ENCODE peak calls at places on chromosomes 2 and 18, in four cellular contexts. D is psoas muscle, F is IMR-90, C is fibroblast of lung. W is an unnamed sample.

GRCh38 chr2:150911766-150912280 is 349.8 kb downstream of the RBM43 start:
- DNase-seq in C (peak), F (peak), D (peak), W (peak)

GRCh38 chr18:51765712-51766360 is 568.4 kb upstream of the MEX3C start:
- DNase-seq in D (no peak), C (no peak), F (no peak), W (no peak)

GRCh38 chr2:176088048-176088936 is 4.2 kb upstream of the HOXD13 start:
- DNase-seq in C (peak), F (peak), D (peak), W (no peak)

GRCh38 chr2:226272435-226272834 is 527.2 kb downstream of the IRS1 start:
- DNase-seq in F (no peak), C (no peak), D (no peak), W (no peak)

GRCh38 chr2:37230581-37230980 is 815 bp downstream of the CEBPZ start:
- DNase-seq in C (no peak), D (no peak), F (no peak), W (no peak)

GRCh38 chr2:44745460-44745859 is 196.0 kb upstream of the SIX3 start:
- DNase-seq in F (no peak), D (no peak), C (no peak), W (no peak)

GRCh38 chr2:218032336-218033171 is 29.8 kb upstream of the TNS1 start:
- DNase-seq in D (no peak), C (no peak), F (no peak), W (no peak)

GRCh38 chr2:231604101-231604684 is 11.5 kb downstream of the TEX44 start:
- DNase-seq in C (no peak), F (no peak), D (peak), W (no peak)

GRCh38 chr2:125405816-125406215 is 1250.1 kb upstream of the GYPC start:
- DNase-seq in C (peak), F (peak), D (no peak), W (peak)

GRCh38 chr2:240798327-240798905 is 21.6 kb downstream of the KIF1A start:
- DNase-seq in C (no peak), F (no peak), D (peak), W (no peak)

GRCh38 chr18:71784777-71785176 is 759.4 kb downstream of the CBLN2 start:
- DNase-seq in F (no peak), C (no peak), D (no peak), W (no peak)

GRCh38 chr2:39550701-39551285 is 113.7 kb upstream of the MAP4K3 start:
- DNase-seq in C (no peak), F (peak), D (no peak), W (no peak)

GRCh38 chr2:13201924-13202323 is 485.2 kb downstream of the TRIB2 start:
- DNase-seq in D (no peak), F (no peak), C (peak), W (no peak)

GRCh38 chr2:27909901-27910300 is 19.4 kb downstream of the BABAM2 start:
- DNase-seq in F (no peak), C (no peak), D (no peak), W (no peak)

GRCh38 chr18:48886520-48887293 is 64.1 kb downstream of the SMAD7 start:
- DNase-seq in C (no peak), D (no peak), F (no peak), W (no peak)

GRCh38 chr18:74532511-74533025 is 1.7 kb upstream of the CNDP1 start:
- DNase-seq in C (no peak), D (no peak), F (no peak), W (no peak)

GRCh38 chr18:22710628-22711380 is 222.3 kb upstream of the RBBP8 start:
- DNase-seq in F (peak), C (peak), D (no peak), W (no peak)

GRCh38 chr2:163553601-163554000 is 182.2 kb downstream of the FIGN start:
- DNase-seq in D (no peak), F (no peak), C (no peak), W (peak)

GRCh38 chr2:85794038-85794441 is 40.2 kb downstream of the ATOH8 start:
- DNase-seq in F (no peak), D (no peak), C (no peak), W (no peak)

GRCh38 chr18:46174317-46175039 is 70.3 kb downstream of the HAUS1 start:
- DNase-seq in C (peak), D (peak), F (peak), W (no peak)

GRCh38 chr2:75640621-75641121 is 5.9 kb upstream of the MRPL19 start:
- DNase-seq in D (peak), F (peak), C (peak), W (peak)

GRCh38 chr2:205786976-205787375 is 104.7 kb downstream of the NRP2 start:
- DNase-seq in F (no peak), C (no peak), D (no peak), W (no peak)

GRCh38 chr2:23425886-23426283 is 40.9 kb downstream of the KLHL29 start:
- DNase-seq in F (peak), C (peak), D (no peak), W (no peak)

GRCh38 chr2:162795312-162795711 is 43.3 kb downstream of the KCNH7 start:
- DNase-seq in F (no peak), D (no peak), C (no peak), W (no peak)

GRCh38 chr2:108980076-108980475 is 8.9 kb downstream of the EDAR start:
- DNase-seq in D (no peak), C (no peak), F (no peak), W (no peak)

GRCh38 chr2:200272320-200272719 is 34.2 kb upstream of the SPATS2L start:
- DNase-seq in F (no peak), C (no peak), D (no peak), W (no peak)

GRCh38 chr2:174332607-174333001 is 2.1 kb upstream of the SP9 start:
- DNase-seq in F (no peak), C (no peak), D (no peak), W (no peak)
- H3K4me3 ChIP-seq in F (no peak), C (no peak), D (no peak), W (no peak)

DNA sequence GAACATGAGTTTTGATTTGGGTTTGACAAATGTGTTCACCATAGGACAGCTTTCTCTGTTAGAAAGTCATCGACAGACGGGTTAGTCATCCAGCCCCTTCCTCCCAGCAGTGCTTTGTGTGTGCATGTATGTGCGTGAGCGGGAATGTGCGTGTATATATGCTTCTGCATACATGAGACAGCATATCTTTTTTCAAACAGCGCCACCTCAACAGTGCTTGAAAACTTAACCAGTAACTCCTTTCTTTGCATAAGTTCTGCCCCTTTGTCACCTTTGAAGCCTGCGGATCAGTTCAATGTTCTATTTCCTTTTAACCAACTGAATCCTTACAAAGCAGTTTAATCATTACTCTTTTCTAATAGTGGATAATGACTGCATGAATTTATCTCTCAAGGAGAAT is 351.4 kb downstream of the LPIN1 start:
- DNase-seq in F (no peak), D (no peak), C (no peak), W (no peak)
- TF ChIP-seq CTCF in F (no peak), D (no peak), C (no peak), W (no peak)

GRCh38 chr2:33704352-33704751 is 105.3 kb upstream of the FAM98A start:
- DNase-seq in F (no peak), D (no peak), C (no peak), W (no peak)

GRCh38 chr2:33709986-33710385 is 110.9 kb upstream of the FAM98A start:
- DNase-seq in C (no peak), F (peak), D (no peak), W (no peak)

GRCh38 chr2:33706410-33706809 is 107.3 kb upstream of the FAM98A start:
- DNase-seq in C (no peak), F (no peak), D (no peak), W (no peak)

GRCh38 chr2:33712674-33713073 is 113.6 kb upstream of the FAM98A start:
- DNase-seq in C (no peak), F (no peak), D (no peak), W (no peak)

GRCh38 chr2:33707312-33707711 is 108.2 kb upstream of the FAM98A start:
- DNase-seq in F (no peak), D (no peak), C (no peak), W (no peak)
- H3K4me3 ChIP-seq in F (no peak), D (no peak), C (no peak), W (no peak)

DNA sequence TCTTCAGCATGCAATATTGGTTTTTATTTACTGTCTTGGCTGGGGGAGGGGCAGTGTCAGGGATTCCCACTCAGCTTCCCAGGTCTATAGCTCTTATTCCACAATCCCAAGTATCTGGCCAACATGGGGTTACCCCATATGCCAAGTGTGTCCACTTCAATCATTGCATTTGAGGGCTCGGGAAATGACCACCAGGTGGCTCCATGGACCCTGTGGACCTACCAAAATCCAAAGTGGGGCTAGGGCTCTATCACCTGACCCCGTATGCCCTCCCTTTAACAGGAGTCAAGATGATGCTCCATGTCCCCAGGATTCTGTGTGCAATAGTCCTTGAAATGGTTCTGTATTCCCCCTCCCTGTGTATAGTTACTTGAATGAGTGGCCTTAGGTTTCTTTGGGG is 12.1 kb upstream of the TRAF3IP1 start:
- DNase-seq in F (no peak), D (no peak), C (no peak), W (no peak)
- TF ChIP-seq CTCF in F (no peak), D (peak), C (peak), W (peak)

GRCh38 chr2:149331023-149331400 is 625 bp downstream of the LYPD6 start:
- DNase-seq in C (no peak), D (peak), F (no peak), W (no peak)
- H3K4me3 ChIP-seq in C (peak), D (peak), F (peak), W (peak)

GRCh38 chr2:98748303-98749052 is 17.5 kb upstream of the MGAT4A start:
- DNase-seq in D (no peak), C (no peak), F (no peak), W (no peak)
- TF ChIP-seq CTCF in D (no peak), C (no peak), F (no peak), W (no peak)

DNA sequence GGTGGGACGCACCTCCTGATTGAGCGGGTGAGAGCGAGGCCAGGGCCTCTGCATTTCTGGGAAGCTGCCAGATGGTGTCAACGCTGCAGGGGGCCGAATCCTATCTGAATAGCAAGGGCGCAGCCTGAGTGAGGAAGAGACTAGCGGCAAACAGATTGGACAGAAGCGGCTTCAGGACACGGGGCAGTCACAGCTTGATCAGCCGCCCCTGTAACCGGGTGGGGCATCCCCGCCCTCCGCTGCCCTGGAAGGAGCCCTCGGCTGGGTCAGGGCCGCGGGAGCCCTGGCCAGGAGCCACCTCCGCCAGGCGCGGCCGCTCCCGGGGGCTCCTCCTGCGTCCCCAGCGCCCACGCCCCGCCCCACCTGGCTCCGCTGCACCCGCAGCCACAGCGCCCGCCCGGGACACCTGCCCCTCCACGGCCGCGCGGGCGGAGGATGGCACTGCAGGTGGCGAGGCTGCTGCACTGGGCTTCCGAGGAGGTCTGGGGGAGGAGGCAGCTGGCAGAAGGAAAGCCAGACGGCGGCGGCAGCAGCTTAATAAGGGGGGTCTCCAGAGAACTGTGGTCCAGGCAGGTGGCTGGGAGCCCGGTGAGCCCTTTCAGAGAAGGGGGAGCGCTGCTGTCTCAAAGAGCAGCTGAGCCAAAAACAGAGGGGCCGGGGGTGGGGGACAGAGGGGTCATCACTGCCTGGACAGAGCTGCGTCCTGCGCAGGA is 18.9 kb upstream of the SOX11 start:
- DNase-seq in D (no peak), C (no peak), F (no peak), W (no peak)
- H3K4me3 ChIP-seq in D (peak), C (no peak), F (no peak), W (no peak)

GRCh38 chr2:319059-319600 is 31.2 kb upstream of the ALKAL2 start:
- DNase-seq in D (no peak), C (no peak), F (no peak), W (no peak)
- TF ChIP-seq CTCF in D (no peak), C (no peak), F (no peak), W (no peak)

W was measured in HFF-Myc.